ENCODE peak calls at places on chromosomes 4 and X, in ten cellular contexts. P is suprapubic skin, N is activated B cell treated with CpG ODN at 0.5 μM for 24 hours, Q is right lobe of liver, C is tibial artery, G is RWPE1, S is OCI-LY7, R is uterus, W is heart right ventricle, L is GM06990. F is an unnamed sample.

GRCh38 chr4:99473131-99473530 is 37.7 kb upstream of the C4orf17 start:
- DNase-seq in N (no peak), C (no peak), W (no peak), L (no peak), Q (no peak), R (no peak), S (no peak), G (no peak), P (no peak), F (no peak)

GRCh38 chr4:79273918-79274317 is 51.9 kb downstream of the NAA11 start:
- DNase-seq in Q (no peak), C (no peak), W (no peak), R (no peak), S (no peak), L (no peak), N (no peak), G (no peak), P (no peak), F (no peak)

GRCh38 chr4:155948541-155948940 is 5.1 kb downstream of the CTSO start:
- DNase-seq in Q (no peak), S (no peak), G (no peak), R (no peak), W (no peak), C (no peak), L (no peak), N (no peak), P (no peak), F (no peak)

GRCh38 chr4:144579411-144580020 is 66.4 kb upstream of the HHIP start:
- DNase-seq in W (no peak), Q (no peak), S (no peak), R (no peak), L (no peak), G (peak), P (no peak), N (no peak), C (no peak), F (no peak)

GRCh38 chr4:7529368-7529923 is 94.7 kb upstream of the PSAPL1 start:
- DNase-seq in N (no peak), C (no peak), G (no peak), R (no peak), L (no peak), W (no peak), P (no peak), Q (no peak), S (no peak), F (no peak)

GRCh38 chrX:17425151-17425550 is 50.2 kb downstream of the NHS start:
- DNase-seq in W (no peak), L (no peak), P (no peak), S (no peak), N (no peak), R (no peak), G (no peak), Q (no peak), C (no peak), F (no peak)

GRCh38 chr4:148124512-148124911 is 317.7 kb downstream of the NR3C2 start:
- DNase-seq in P (no peak), C (no peak), R (no peak), Q (no peak), G (no peak), L (no peak), W (no peak), S (no peak), N (no peak), F (no peak)

GRCh38 chrX:121307441-121307840 is 260.0 kb downstream of the GLUD2 start:
- DNase-seq in L (peak), P (no peak), Q (no peak), C (no peak), W (no peak), S (no peak), G (no peak), R (no peak), N (no peak), F (no peak)

GRCh38 chrX:118254611-118255010 is 91.3 kb upstream of the WDR44 start:
- DNase-seq in N (no peak), R (peak), P (no peak), G (peak), Q (no peak), W (no peak), S (peak), L (no peak), C (peak), F (no peak)

GRCh38 chr4:175916636-175917351 is 104.7 kb upstream of the GPM6A start:
- DNase-seq in G (no peak), W (no peak), N (no peak), S (no peak), R (no peak), C (no peak), P (no peak), L (no peak), Q (no peak), F (no peak)

GRCh38 chr4:53591372-53591892 is at the start of gene LNX1:
- DNase-seq in N (no peak), W (no peak), S (no peak), L (no peak), R (no peak), G (peak), P (peak), Q (peak), C (no peak), F (no peak)
- TF ChIP-seq CTCF in N (no peak), W (no peak), S (no peak), L (no peak), R (no peak), G (no peak), P (no peak), Q (peak), C (no peak), F (no peak)

GRCh38 chr4:181802207-181802606 is 441.0 kb upstream of the TENM3 start:
- DNase-seq in Q (no peak), G (no peak), L (no peak), S (no peak), N (no peak), W (no peak), P (no peak), C (no peak), R (no peak), F (no peak)

GRCh38 chr4:181792641-181793612 is 450.3 kb upstream of the TENM3 start:
- DNase-seq in N (no peak), W (no peak), G (no peak), L (no peak), R (no peak), P (no peak), Q (no peak), S (no peak), C (no peak), F (no peak)

GRCh38 chr4:181799670-181800069 is 443.5 kb upstream of the TENM3 start:
- DNase-seq in N (no peak), C (no peak), P (no peak), Q (no peak), S (no peak), G (no peak), W (no peak), L (no peak), R (no peak), F (no peak)

DNA sequence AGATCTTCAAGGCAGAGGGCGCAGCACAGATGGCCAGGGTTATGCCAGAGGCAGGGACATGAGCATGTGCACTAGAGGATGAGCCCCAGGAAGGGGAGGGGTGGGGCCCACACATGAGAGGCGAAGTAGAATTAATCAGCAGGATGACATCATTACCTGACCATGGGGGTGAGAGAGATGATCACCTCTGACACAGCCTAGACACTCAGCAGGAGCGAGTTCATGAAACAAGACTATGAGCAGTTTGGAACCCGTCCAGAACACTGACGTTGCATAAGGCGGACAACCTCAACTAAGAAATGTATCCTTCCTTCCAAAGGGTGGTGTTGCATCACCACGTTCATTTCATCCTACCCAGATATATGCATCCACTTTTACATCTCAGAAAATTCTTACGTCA is 446.7 kb upstream of the TENM3 start:
- DNase-seq in G (peak), L (no peak), N (no peak), W (no peak), R (no peak), C (no peak), S (no peak), P (no peak), Q (no peak), F (no peak)
- TF ChIP-seq CTCF in G (no peak), L (no peak), N (no peak), W (no peak), R (no peak), C (no peak), S (no peak), P (no peak), Q (no peak), F (no peak)

DNA sequence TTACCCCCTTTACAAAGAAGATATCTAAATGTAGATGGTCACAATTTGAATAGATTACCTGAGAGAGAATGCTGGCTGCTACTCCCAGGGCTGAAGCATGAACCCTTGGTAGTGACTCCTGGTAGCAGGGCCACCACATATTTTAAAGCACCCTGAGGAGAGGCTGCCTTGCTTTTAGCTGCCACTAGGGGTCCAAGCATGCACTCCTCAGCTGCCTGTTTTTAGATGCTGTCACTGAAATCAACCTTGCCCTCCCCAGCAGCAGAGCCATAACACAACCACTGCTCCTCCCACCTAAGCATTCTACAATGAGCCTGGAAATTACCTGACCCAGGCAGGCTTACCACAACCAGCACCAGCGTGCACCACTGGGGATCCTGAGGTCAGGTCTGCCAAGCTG is 850.9 kb downstream of the FAM133A start:
- DNase-seq in L (no peak), W (no peak), P (no peak), R (no peak), G (no peak), S (no peak), C (no peak), Q (no peak), N (no peak), F (no peak)
- TF ChIP-seq CTCF in L (peak), W (no peak), P (no peak), R (no peak), G (no peak), S (peak), C (no peak), Q (peak), N (no peak), F (no peak)

GRCh38 chr4:170801771-170802170 is 712.0 kb upstream of the AADAT start:
- DNase-seq in N (no peak), W (no peak), L (no peak), Q (no peak), G (no peak), S (no peak), C (no peak), R (no peak), P (no peak), F (no peak)

GRCh38 chr4:170804930-170805329 is 715.2 kb upstream of the AADAT start:
- DNase-seq in S (no peak), R (no peak), P (no peak), Q (peak), G (no peak), C (no peak), L (no peak), W (no peak), N (no peak), F (no peak)

DNA sequence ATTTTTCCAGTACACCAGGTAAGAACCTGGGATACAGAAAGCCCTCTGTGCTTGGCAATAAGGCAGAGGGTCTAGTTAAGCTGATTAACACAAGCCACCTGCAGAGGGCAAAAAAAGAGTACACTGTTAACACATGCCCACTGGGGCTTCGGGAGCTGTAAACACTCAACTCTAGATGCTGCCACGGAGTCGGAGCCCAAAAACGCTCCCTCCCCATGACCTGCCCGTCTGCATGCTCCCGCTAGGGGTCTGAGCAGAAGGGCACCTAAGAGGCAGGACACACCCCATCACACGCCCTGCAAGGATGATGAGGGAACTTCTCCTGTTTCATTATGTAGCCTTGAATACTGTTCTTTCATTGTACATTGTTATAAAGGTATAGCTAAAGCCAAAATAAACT is 715.6 kb upstream of the AADAT start:
- DNase-seq in Q (peak), W (no peak), N (no peak), C (no peak), R (no peak), G (no peak), S (no peak), L (no peak), P (no peak), F (no peak)
- TF ChIP-seq CTCF in Q (no peak), W (no peak), N (no peak), C (no peak), R (no peak), G (no peak), S (no peak), L (no peak), P (no peak), F (no peak)

DNA sequence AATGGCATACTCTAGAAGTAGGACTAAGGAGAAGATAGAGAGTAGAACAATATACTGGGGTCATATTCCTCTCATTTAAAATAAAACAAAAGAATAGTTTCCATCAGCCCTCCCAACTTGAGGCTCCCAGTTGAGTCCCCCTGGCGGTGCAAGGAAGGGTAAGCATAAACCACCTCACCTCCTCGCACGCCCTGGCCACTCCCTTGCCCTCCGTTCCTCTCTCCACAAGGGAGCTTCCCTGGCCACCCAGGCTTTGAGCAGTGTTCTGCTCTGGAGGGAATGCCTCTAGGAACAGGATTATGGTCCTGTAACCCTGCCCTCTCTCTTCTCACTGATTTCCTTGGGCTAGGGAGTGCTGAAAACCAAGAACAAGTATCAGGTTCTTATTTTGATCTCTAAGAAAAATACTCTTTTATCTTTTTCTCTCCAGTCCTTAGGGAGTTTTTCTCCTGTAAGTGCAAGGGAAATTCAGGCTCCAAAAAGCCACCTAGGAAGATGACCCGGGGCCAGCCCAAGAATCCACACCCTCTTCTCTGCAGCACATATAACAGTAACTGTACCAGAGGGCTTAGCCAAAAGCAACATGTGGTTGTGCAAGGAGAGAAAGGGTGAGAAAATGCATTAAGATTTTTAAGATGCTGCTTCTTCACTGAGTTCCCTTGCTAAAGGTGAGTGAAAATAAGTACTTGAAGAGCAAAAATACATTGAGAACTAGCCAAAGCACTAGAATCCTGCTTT is 69.9 kb downstream of the USP38 start:
- DNase-seq in L (no peak), G (no peak), W (no peak), C (no peak), N (no peak), Q (no peak), P (no peak), S (peak), R (no peak), F (no peak)
- TF ChIP-seq CTCF in L (no peak), G (no peak), W (no peak), C (no peak), N (no peak), Q (no peak), P (no peak), S (peak), R (no peak), F (no peak)

GRCh38 chr4:123398803-123399637 is 2.4 kb downstream of the SPRY1 start:
- DNase-seq in G (no peak), L (peak), N (peak), W (peak), S (peak), Q (peak), C (peak), R (peak), P (peak), F (peak)
- TF ChIP-seq CTCF in G (peak), L (no peak), N (no peak), W (no peak), S (peak), Q (peak), C (no peak), R (no peak), P (no peak), F (no peak)

GRCh38 chr4:5019796-5020195 is 538 bp upstream of the CYTL1 start:
- DNase-seq in C (no peak), L (no peak), P (no peak), S (no peak), Q (no peak), R (no peak), G (no peak), N (no peak), W (no peak), F (no peak)

GRCh38 chr4:5019274-5019673 is at the start of gene CYTL1:
- DNase-seq in S (no peak), W (no peak), C (no peak), P (no peak), R (no peak), G (no peak), N (no peak), L (no peak), Q (no peak), F (no peak)

GRCh38 chr4:5020341-5020740 is 1.1 kb upstream of the CYTL1 start:
- DNase-seq in Q (no peak), G (no peak), W (no peak), P (no peak), N (no peak), C (no peak), S (no peak), L (no peak), R (no peak), F (no peak)

GRCh38 chr4:5018603-5019002 is 655 bp downstream of the CYTL1 start:
- DNase-seq in C (no peak), N (no peak), P (no peak), Q (no peak), R (no peak), G (no peak), S (no peak), L (no peak), W (no peak), F (no peak)

DNA sequence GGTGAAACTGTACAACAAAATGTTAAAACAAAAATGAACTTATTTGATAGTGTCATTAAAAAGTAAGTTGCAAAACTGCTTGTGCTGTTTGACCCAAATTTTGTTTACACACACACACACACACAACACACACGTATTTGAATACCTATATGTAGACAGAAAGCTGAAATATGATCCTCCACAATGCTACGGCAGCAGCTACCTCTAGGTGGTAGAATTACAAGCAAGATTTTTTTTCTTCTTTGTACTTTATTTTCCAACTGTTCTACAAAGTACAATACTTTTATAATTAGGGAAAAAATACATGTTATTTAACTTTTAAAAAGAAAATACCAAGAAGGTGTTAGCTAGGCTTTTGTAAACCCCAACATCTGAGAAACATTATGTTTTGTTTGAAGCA is 1.2 kb downstream of the CYTL1 start:
- DNase-seq in G (no peak), P (no peak), C (no peak), W (no peak), N (no peak), S (no peak), L (no peak), Q (no peak), R (no peak), F (no peak)
- TF ChIP-seq CTCF in G (no peak), P (no peak), C (no peak), W (no peak), N (no peak), S (peak), L (no peak), Q (no peak), R (no peak), F (no peak)